ENCODE peak calls at places on chromosomes 2 and 18, in nine cellular contexts. K is effector memory CD4-positive, alpha-beta T cell; S is AML-193; A is RKO; R is GM12865; U is psoas muscle; H is activated CD8-positive, alpha-beta memory T cell treated with anti-CD3 and anti-CD28 coated beads, Interleukin-2, amount 10 ng/mL, durations not matched to agents 7 days and 5 days; D is NCI-H2081; Y is GM12891. B is an unnamed sample.

GRCh38 chr2:128309341-128310093 is 9.2 kb downstream of the HS6ST1 start:
- DNase-seq in Y (no peak), D (peak; percentile 82), H (peak; percentile 37), S (no peak), R (no peak), A (no peak), U (peak; percentile 80), K (no peak), B (peak; percentile 69)

GRCh38 chr2:145617906-145618305 is 1098.0 kb upstream of the ZEB2 start:
- DNase-seq in U (no peak), H (no peak), Y (no peak), A (no peak), R (no peak), S (no peak), D (no peak), K (no peak), B (no peak)

GRCh38 chr2:185360776-185361175 is 377.8 kb upstream of the FSIP2 start:
- DNase-seq in U (no peak), K (no peak), D (no peak), H (no peak), A (no peak), S (no peak), R (no peak), Y (no peak), B (no peak)

GRCh38 chr18:36315736-36316135 is 18.2 kb downstream of the FHOD3 start:
- DNase-seq in H (peak; percentile 16), D (no peak), Y (no peak), R (no peak), S (no peak), A (peak; percentile 9), K (no peak), U (no peak), B (no peak)

GRCh38 chr18:58054041-58054733 is 10.2 kb downstream of the NEDD4L start:
- DNase-seq in D (no peak), S (no peak), Y (no peak), K (no peak), U (no peak), A (peak; percentile 3), H (no peak), R (no peak), B (no peak)

GRCh38 chr2:134766583-134766982 is 47.8 kb upstream of the TMEM163 start:
- DNase-seq in H (no peak), R (no peak), A (no peak), S (no peak), D (no peak), Y (no peak), K (no peak), U (no peak), B (no peak)

GRCh38 chr2:168211664-168212163 is 35.7 kb downstream of the STK39 start:
- DNase-seq in U (no peak), D (no peak), S (no peak), Y (no peak), H (no peak), K (no peak), A (no peak), R (no peak), B (no peak)

GRCh38 chr18:41391616-41392610 is 563.1 kb upstream of the PIK3C3 start:
- DNase-seq in H (no peak), A (peak; percentile 75), R (peak; percentile 12), D (peak; percentile 75), Y (peak; percentile 20), S (no peak), K (no peak), U (peak; percentile 12), B (peak; percentile 32)